ENCODE peak calls at places on chromosomes 11 and 22, in nine cellular contexts. O is GM23338; A is stimulated activated CD8-positive, alpha-beta memory T cell treated with anti-CD3 and anti-CD28 coated beads, Interleukin-7, amount 100 ng/mL, for 1 hour; D is hypothalamus; F is left ventricle myocardium inferior; X is LHCN-M2; R is T-cell; Y is colonic mucosa; W is activated T-cell treated with anti-CD3 and anti-CD28 coated beads for 1 hour. E is an unnamed sample.

GRCh38 chr11:119065369-119065768 is 2.2 kb upstream of the VPS11 start:
- DNase-seq in O (peak), A (no peak), D (no peak), F (no peak), X (peak), R (peak), Y (no peak), W (peak), E (no peak)

GRCh38 chr11:8638300-8638699 is 44.2 kb downstream of the TRIM66 start:
- DNase-seq in O (peak), A (no peak), D (no peak), F (no peak), X (no peak), R (no peak), Y (no peak), W (no peak), E (no peak)

GRCh38 chr22:21642584-21643448 is 714 bp downstream of the SDF2L1 start:
- DNase-seq in O (peak), A (no peak), D (no peak), F (no peak), X (peak), R (peak), Y (peak), W (peak), E (peak)

GRCh38 chr11:126231725-126232459 is 20.3 kb downstream of the FAM118B start:
- DNase-seq in O (no peak), A (no peak), D (no peak), F (no peak), X (peak), R (no peak), Y (no peak), W (no peak), E (no peak)

GRCh38 chr22:47236718-47237117 is 474.3 kb downstream of the TBC1D22A start:
- DNase-seq in O (no peak), A (no peak), D (no peak), F (no peak), X (no peak), R (no peak), Y (no peak), W (no peak), E (no peak)

GRCh38 chr11:127411283-127411682 is 410.7 kb upstream of the KIRREL3 start:
- DNase-seq in O (no peak), A (no peak), D (no peak), F (no peak), X (no peak), R (no peak), Y (no peak), W (no peak), E (no peak)

GRCh38 chr22:50599816-50600454 is 658 bp upstream of the MAPK8IP2 start:
- DNase-seq in O (peak), A (no peak), D (no peak), F (peak), X (no peak), R (peak), Y (peak), W (peak), E (peak)

GRCh38 chr11:60872952-60873524 is 5.7 kb downstream of the ZP1 start:
- DNase-seq in O (peak), A (no peak), D (no peak), F (no peak), X (peak), R (peak), Y (no peak), W (no peak), E (no peak)

GRCh38 chr22:19143967-19144400 is 467 bp downstream of the ESS2 start:
- DNase-seq in O (no peak), A (no peak), D (no peak), F (no peak), X (no peak), R (peak), Y (no peak), W (no peak), E (no peak)

GRCh38 chr22:27382947-27383346 is 418.6 kb downstream of the MN1 start:
- DNase-seq in O (no peak), A (no peak), D (no peak), F (no peak), X (no peak), R (no peak), Y (no peak), W (no peak), E (no peak)

GRCh38 chr11:574632-575323 is 1.5 kb upstream of the PHRF1 start:
- DNase-seq in O (no peak), A (no peak), D (no peak), F (no peak), X (peak), R (no peak), Y (no peak), W (no peak), E (no peak)

GRCh38 chr11:117185739-117186430 is 7.3 kb downstream of the SIDT2 start:
- DNase-seq in O (no peak), A (no peak), D (no peak), F (peak), X (no peak), R (no peak), Y (no peak), W (no peak), E (no peak)

GRCh38 chr11:44709281-44709562 is 17.5 kb upstream of the TSPAN18 start:
- DNase-seq in O (no peak), A (no peak), D (no peak), F (no peak), X (no peak), R (no peak), Y (no peak), W (no peak), E (no peak)

GRCh38 chr11:69950120-69950519 is 128.0 kb upstream of the ANO1 start:
- DNase-seq in O (peak), A (no peak), D (no peak), F (no peak), X (no peak), R (no peak), Y (peak), W (no peak), E (peak)

GRCh38 chr11:45930951-45931563 is 8.6 kb downstream of the LARGE2 start:
- DNase-seq in O (no peak), A (no peak), D (no peak), F (peak), X (no peak), R (no peak), Y (no peak), W (no peak), E (no peak)

GRCh38 chr22:48576333-48577013 is 1251.2 kb downstream of the BRD1 start:
- DNase-seq in O (peak), A (no peak), D (no peak), F (no peak), X (no peak), R (no peak), Y (no peak), W (no peak), E (no peak)

GRCh38 chr11:20156876-20157613 is 3.2 kb downstream of the DBX1 start:
- DNase-seq in O (peak), A (no peak), D (no peak), F (no peak), X (no peak), R (peak), Y (no peak), W (peak), E (no peak)

GRCh38 chr11:126318642-126319373 is 14.9 kb downstream of the DCPS start:
- DNase-seq in O (no peak), A (no peak), D (no peak), F (peak), X (peak), R (peak), Y (no peak), W (no peak), E (no peak)

GRCh38 chr22:44885806-44886360 is 123.9 kb downstream of the PHF21B start:
- DNase-seq in O (no peak), A (no peak), D (no peak), F (no peak), X (no peak), R (no peak), Y (no peak), W (no peak), E (no peak)

GRCh38 chr22:35322126-35322525 is 22.4 kb downstream of the TOM1 start:
- DNase-seq in O (no peak), A (no peak), D (no peak), F (peak), X (no peak), R (no peak), Y (no peak), W (no peak), E (no peak)

GRCh38 chr11:120532511-120533196 is 21.1 kb downstream of the GRIK4 start:
- DNase-seq in O (no peak), A (no peak), D (no peak), F (no peak), X (peak), R (no peak), Y (no peak), W (no peak), E (no peak)

GRCh38 chr11:116851631-116852030 is 14.2 kb upstream of the APOA1 start:
- DNase-seq in O (no peak), A (no peak), D (no peak), F (no peak), X (no peak), R (peak), Y (no peak), W (no peak), E (no peak)

GRCh38 chr22:25366408-25366807 is 147.0 kb downstream of the CRYBB2 start:
- DNase-seq in O (peak), A (no peak), D (no peak), F (no peak), X (no peak), R (no peak), Y (no peak), W (no peak), E (no peak)

GRCh38 chr11:19849947-19850593 is 137.4 kb downstream of the NAV2 start:
- DNase-seq in O (no peak), A (no peak), D (no peak), F (no peak), X (peak), R (no peak), Y (no peak), W (no peak), E (no peak)

GRCh38 chr11:75371930-75372876 is 20.7 kb upstream of the ARRB1 start:
- DNase-seq in O (no peak), A (no peak), D (no peak), F (no peak), X (peak), R (no peak), Y (peak), W (no peak), E (peak)

GRCh38 chr22:23404689-23405365 is 175.3 kb downstream of the IGLL1 start:
- DNase-seq in O (peak), A (no peak), D (no peak), F (no peak), X (no peak), R (no peak), Y (no peak), W (no peak), E (peak)

GRCh38 chr11:34978236-34979191 is 62.1 kb downstream of the PDHX start:
- DNase-seq in O (peak), A (no peak), D (no peak), F (no peak), X (peak), R (no peak), Y (no peak), W (no peak), E (no peak)

GRCh38 chr11:69422645-69423044 is 58.8 kb upstream of the LINC01488 start:
- DNase-seq in O (no peak), A (no peak), D (no peak), F (no peak), X (no peak), R (no peak), Y (no peak), W (no peak), E (peak)

GRCh38 chr22:43273902-43274484 is 69.2 kb downstream of the SCUBE1 start:
- DNase-seq in O (peak), A (no peak), D (no peak), F (no peak), X (peak), R (peak), Y (no peak), W (no peak), E (no peak)

GRCh38 chr22:49656291-49656851 is 171.3 kb downstream of the BRD1 start:
- DNase-seq in O (no peak), A (no peak), D (no peak), F (no peak), X (no peak), R (no peak), Y (no peak), W (no peak), E (no peak)

GRCh38 chr22:42292726-42293520 is 22.5 kb upstream of the TCF20 start:
- DNase-seq in O (no peak), A (no peak), D (no peak), F (no peak), X (no peak), R (no peak), Y (peak), W (no peak), E (peak)

GRCh38 chr11:114818382-114818781 is 140.1 kb downstream of the NXPE2 start:
- DNase-seq in O (no peak), A (no peak), D (no peak), F (no peak), X (no peak), R (no peak), Y (no peak), W (no peak), E (no peak)

GRCh38 chr11:503179-503981 is 3.7 kb downstream of the RNH1 start:
- DNase-seq in O (no peak), A (no peak), D (no peak), F (peak), X (no peak), R (no peak), Y (peak), W (no peak), E (peak)

GRCh38 chr11:130603585-130603906 is 155.1 kb downstream of the ADAMTS15 start:
- DNase-seq in O (no peak), A (no peak), D (no peak), F (no peak), X (no peak), R (no peak), Y (peak), W (no peak), E (no peak)

GRCh38 chr11:119361961-119362725 is 15.6 kb upstream of the MFRP start:
- DNase-seq in O (no peak), A (no peak), D (no peak), F (no peak), X (no peak), R (no peak), Y (no peak), W (no peak), E (no peak)

GRCh38 chr11:69864589-69864929 is 45.3 kb upstream of the FGF3 start:
- DNase-seq in O (no peak), A (no peak), D (no peak), F (no peak), X (no peak), R (no peak), Y (no peak), W (no peak), E (no peak)

GRCh38 chr22:22082960-22083359 is 100.4 kb upstream of the TOP3B start:
- DNase-seq in O (no peak), A (no peak), D (no peak), F (no peak), X (no peak), R (no peak), Y (no peak), W (no peak), E (no peak)

GRCh38 chr22:37304595-37305343 is 22.5 kb downstream of the CYTH4 start:
- DNase-seq in O (peak), A (no peak), D (no peak), F (no peak), X (peak), R (no peak), Y (no peak), W (no peak), E (no peak)

GRCh38 chr11:8268530-8269461 is 5.1 kb upstream of the LMO1 start:
- DNase-seq in O (peak), A (no peak), D (no peak), F (no peak), X (no peak), R (no peak), Y (no peak), W (no peak), E (no peak)

E was measured in mucosa of descending colon.